ENCODE peak calls at places on chromosomes 1 and 21, in five cellular contexts. One of them, this sample, is unnamed.

GRCh38 chr1:32014199-32014936 is 700 bp downstream of the KHDRBS1 start:
- DNase-seq in skeletal muscle cell: no peak
- DNase-seq in AG08395: peak
- DNase-seq in GM10248: peak
- DNase-seq in H7: peak
- DNase-seq in this sample: peak

GRCh38 chr1:59903136-59903754 is 23.3 kb downstream of the CYP2J2 start:
- DNase-seq in skeletal muscle cell: no peak
- DNase-seq in AG08395: peak
- DNase-seq in GM10248: peak
- DNase-seq in H7: peak
- DNase-seq in this sample: peak

GRCh38 chr1:243490147-243490546 is 234.3 kb downstream of the SDCCAG8 start:
- DNase-seq in skeletal muscle cell: no peak
- DNase-seq in AG08395: no peak
- DNase-seq in GM10248: no peak
- DNase-seq in H7: peak
- DNase-seq in this sample: no peak

GRCh38 chr1:206555473-206555935 is 48.2 kb downstream of the RASSF5 start:
- DNase-seq in skeletal muscle cell: no peak
- DNase-seq in AG08395: no peak
- DNase-seq in GM10248: peak
- DNase-seq in H7: peak
- DNase-seq in this sample: peak

GRCh38 chr1:147541672-147542548 is 609 bp downstream of the BCL9 start:
- DNase-seq in skeletal muscle cell: peak
- DNase-seq in AG08395: peak
- DNase-seq in GM10248: peak
- DNase-seq in H7: peak
- DNase-seq in this sample: no peak

GRCh38 chr1:7550261-7550850 is 220.7 kb upstream of the VAMP3 start:
- DNase-seq in skeletal muscle cell: no peak
- DNase-seq in AG08395: no peak
- DNase-seq in GM10248: no peak
- DNase-seq in H7: peak
- DNase-seq in this sample: no peak

GRCh38 chr1:235525314-235525713 is 21.1 kb upstream of the B3GALNT2 start:
- DNase-seq in skeletal muscle cell: no peak
- DNase-seq in AG08395: no peak
- DNase-seq in GM10248: no peak
- DNase-seq in H7: no peak
- DNase-seq in this sample: no peak

GRCh38 chr1:41474490-41475271 is 9.8 kb downstream of the EDN2 start:
- DNase-seq in skeletal muscle cell: no peak
- DNase-seq in AG08395: peak
- DNase-seq in GM10248: no peak
- DNase-seq in H7: peak
- DNase-seq in this sample: peak

GRCh38 chr1:208137144-208137682 is 107.0 kb downstream of the PLXNA2 start:
- DNase-seq in skeletal muscle cell: no peak
- DNase-seq in AG08395: peak
- DNase-seq in GM10248: no peak
- DNase-seq in H7: no peak
- DNase-seq in this sample: no peak

GRCh38 chr1:218073062-218073461 is 212.0 kb upstream of the RRP15 start:
- DNase-seq in skeletal muscle cell: no peak
- DNase-seq in AG08395: no peak
- DNase-seq in GM10248: no peak
- DNase-seq in H7: no peak
- DNase-seq in this sample: no peak

GRCh38 chr1:160638926-160639325 is 7.9 kb downstream of the SLAMF1 start:
- DNase-seq in skeletal muscle cell: no peak
- DNase-seq in AG08395: no peak
- DNase-seq in GM10248: no peak
- DNase-seq in H7: no peak
- DNase-seq in this sample: no peak

GRCh38 chr1:234907585-234908457 is 220.8 kb downstream of the TOMM20 start:
- DNase-seq in skeletal muscle cell: peak
- DNase-seq in AG08395: peak
- DNase-seq in GM10248: no peak
- DNase-seq in H7: no peak
- DNase-seq in this sample: peak

GRCh38 chr21:29825936-29826335 is 113.9 kb downstream of the GRIK1 start:
- DNase-seq in skeletal muscle cell: no peak
- DNase-seq in AG08395: no peak
- DNase-seq in GM10248: no peak
- DNase-seq in H7: no peak
- DNase-seq in this sample: no peak

GRCh38 chr1:114753143-114753542 is 4.6 kb downstream of the CSDE1 start:
- DNase-seq in skeletal muscle cell: no peak
- DNase-seq in AG08395: no peak
- DNase-seq in GM10248: no peak
- DNase-seq in H7: no peak
- DNase-seq in this sample: no peak

GRCh38 chr1:226634156-226634588 is 85.6 kb downstream of the STUM start:
- DNase-seq in skeletal muscle cell: no peak
- DNase-seq in AG08395: peak
- DNase-seq in GM10248: peak
- DNase-seq in H7: peak
- DNase-seq in this sample: peak

GRCh38 chr1:1204998-1205768 is 1.2 kb downstream of the TNFRSF18 start:
- DNase-seq in skeletal muscle cell: no peak
- DNase-seq in AG08395: no peak
- DNase-seq in GM10248: no peak
- DNase-seq in H7: peak
- DNase-seq in this sample: peak

GRCh38 chr1:43340559-43340958 is 2.9 kb downstream of the MPL start:
- DNase-seq in skeletal muscle cell: no peak
- DNase-seq in AG08395: no peak
- DNase-seq in GM10248: no peak
- DNase-seq in H7: no peak
- DNase-seq in this sample: no peak

This sample was measured in osteoblast.